ENCODE peak calls at places on chromosomes 3 and 15, in five cellular contexts. One of them, this sample, is unnamed.

GRCh38 chr15:85047271-85047948 is 65.8 kb downstream of the PDE8A start:
- DNase-seq in activated effector memory CD4-positive, alpha-beta T cell treated with anti-CD3 and anti-CD28 coated beads, Interleukin-2, amount 50 U/mL, for 16 hours: no peak
- DNase-seq in hepatocyte: peak
- DNase-seq in activated T-cell treated with anti-CD3 and anti-CD28 coated beads for 24 hours: no peak
- DNase-seq in cardiac fibroblast: peak
- DNase-seq in this sample: no peak

GRCh38 chr3:172856766-172857742 is 106.5 kb downstream of the ECT2 start:
- DNase-seq in activated T-cell treated with anti-CD3 and anti-CD28 coated beads for 24 hours: no peak
- DNase-seq in hepatocyte: peak
- DNase-seq in activated effector memory CD4-positive, alpha-beta T cell treated with anti-CD3 and anti-CD28 coated beads, Interleukin-2, amount 50 U/mL, for 16 hours: no peak
- DNase-seq in cardiac fibroblast: peak
- DNase-seq in this sample: no peak

GRCh38 chr15:52224211-52224610 is 33.0 kb upstream of the GNB5 start:
- DNase-seq in activated T-cell treated with anti-CD3 and anti-CD28 coated beads for 24 hours: no peak
- DNase-seq in hepatocyte: no peak
- DNase-seq in cardiac fibroblast: no peak
- DNase-seq in activated effector memory CD4-positive, alpha-beta T cell treated with anti-CD3 and anti-CD28 coated beads, Interleukin-2, amount 50 U/mL, for 16 hours: no peak
- DNase-seq in this sample: no peak

GRCh38 chr3:187011915-187012314 is 81.6 kb downstream of the ST6GAL1 start:
- DNase-seq in activated effector memory CD4-positive, alpha-beta T cell treated with anti-CD3 and anti-CD28 coated beads, Interleukin-2, amount 50 U/mL, for 16 hours: no peak
- DNase-seq in activated T-cell treated with anti-CD3 and anti-CD28 coated beads for 24 hours: no peak
- DNase-seq in hepatocyte: no peak
- DNase-seq in cardiac fibroblast: no peak
- DNase-seq in this sample: no peak

GRCh38 chr3:67382551-67382950 is 271.9 kb downstream of the SUCLG2 start:
- DNase-seq in activated effector memory CD4-positive, alpha-beta T cell treated with anti-CD3 and anti-CD28 coated beads, Interleukin-2, amount 50 U/mL, for 16 hours: no peak
- DNase-seq in hepatocyte: no peak
- DNase-seq in cardiac fibroblast: peak
- DNase-seq in activated T-cell treated with anti-CD3 and anti-CD28 coated beads for 24 hours: no peak
- DNase-seq in this sample: no peak

GRCh38 chr3:187223799-187224198 is 26.5 kb downstream of the RTP1 start:
- DNase-seq in activated T-cell treated with anti-CD3 and anti-CD28 coated beads for 24 hours: no peak
- DNase-seq in activated effector memory CD4-positive, alpha-beta T cell treated with anti-CD3 and anti-CD28 coated beads, Interleukin-2, amount 50 U/mL, for 16 hours: no peak
- DNase-seq in cardiac fibroblast: no peak
- DNase-seq in hepatocyte: peak
- DNase-seq in this sample: no peak

GRCh38 chr3:128488636-128488994 is 4.4 kb downstream of the GATA2 start:
- DNase-seq in hepatocyte: no peak
- DNase-seq in cardiac fibroblast: no peak
- DNase-seq in activated T-cell treated with anti-CD3 and anti-CD28 coated beads for 24 hours: no peak
- DNase-seq in activated effector memory CD4-positive, alpha-beta T cell treated with anti-CD3 and anti-CD28 coated beads, Interleukin-2, amount 50 U/mL, for 16 hours: no peak
- DNase-seq in this sample: no peak

GRCh38 chr3:143897558-143898305 is 49.5 kb upstream of the SLC9A9 start:
- DNase-seq in cardiac fibroblast: peak
- DNase-seq in activated effector memory CD4-positive, alpha-beta T cell treated with anti-CD3 and anti-CD28 coated beads, Interleukin-2, amount 50 U/mL, for 16 hours: no peak
- DNase-seq in activated T-cell treated with anti-CD3 and anti-CD28 coated beads for 24 hours: no peak
- DNase-seq in hepatocyte: peak
- DNase-seq in this sample: no peak

GRCh38 chr15:70328137-70329115 is 230.7 kb upstream of the TLE3 start:
- DNase-seq in activated effector memory CD4-positive, alpha-beta T cell treated with anti-CD3 and anti-CD28 coated beads, Interleukin-2, amount 50 U/mL, for 16 hours: no peak
- DNase-seq in hepatocyte: no peak
- DNase-seq in activated T-cell treated with anti-CD3 and anti-CD28 coated beads for 24 hours: no peak
- DNase-seq in cardiac fibroblast: peak
- DNase-seq in this sample: no peak

GRCh38 chr3:187361835-187362234 is 6.3 kb upstream of the RTP4 start:
- DNase-seq in activated T-cell treated with anti-CD3 and anti-CD28 coated beads for 24 hours: no peak
- DNase-seq in cardiac fibroblast: no peak
- DNase-seq in hepatocyte: no peak
- DNase-seq in activated effector memory CD4-positive, alpha-beta T cell treated with anti-CD3 and anti-CD28 coated beads, Interleukin-2, amount 50 U/mL, for 16 hours: no peak
- DNase-seq in this sample: no peak